ENCODE peak calls at places on chromosomes 3 and 15, in nine cellular contexts. One of them, this sample, is unnamed.
A peak's percentile ranks its signal among the peaks of the same experiment; 100 is the strongest.

GRCh38 chr15:74333093-74333492 is 34.4 kb downstream of the CYP11A1 start:
- DNase-seq in A549: no peak
- DNase-seq in fibroblast of mammary gland: no peak
- DNase-seq in CD4-positive, alpha-beta T cell: no peak
- DNase-seq in Panc1: no peak
- DNase-seq in right lobe of liver: peak; percentile 29
- DNase-seq in GM12865: no peak
- DNase-seq in RWPE1: no peak
- DNase-seq in ascending aorta: no peak
- DNase-seq in this sample: no peak

GRCh38 chr15:70156781-70157261 is 59.1 kb upstream of the TLE3 start:
- DNase-seq in A549: no peak
- DNase-seq in fibroblast of mammary gland: peak; percentile 85
- DNase-seq in CD4-positive, alpha-beta T cell: no peak
- DNase-seq in Panc1: no peak
- DNase-seq in right lobe of liver: no peak
- DNase-seq in GM12865: no peak
- DNase-seq in RWPE1: peak; percentile 21
- DNase-seq in ascending aorta: no peak
- DNase-seq in this sample: no peak

GRCh38 chr3:106305882-106306445 is 437.2 kb upstream of the CBLB start:
- DNase-seq in A549: no peak
- DNase-seq in fibroblast of mammary gland: peak; percentile 6
- DNase-seq in CD4-positive, alpha-beta T cell: no peak
- DNase-seq in Panc1: no peak
- DNase-seq in right lobe of liver: no peak
- DNase-seq in GM12865: no peak
- DNase-seq in RWPE1: no peak
- DNase-seq in ascending aorta: no peak
- DNase-seq in this sample: no peak

GRCh38 chr3:114205541-114205940 is 26.7 kb upstream of the DRD3 start:
- DNase-seq in A549: no peak
- DNase-seq in fibroblast of mammary gland: no peak
- DNase-seq in CD4-positive, alpha-beta T cell: no peak
- DNase-seq in Panc1: no peak
- DNase-seq in right lobe of liver: no peak
- DNase-seq in GM12865: no peak
- DNase-seq in RWPE1: no peak
- DNase-seq in ascending aorta: no peak
- DNase-seq in this sample: no peak

GRCh38 chr3:191901746-191902145 is 440.8 kb downstream of the PYDC2 start:
- DNase-seq in A549: no peak
- DNase-seq in fibroblast of mammary gland: no peak
- DNase-seq in CD4-positive, alpha-beta T cell: no peak
- DNase-seq in Panc1: no peak
- DNase-seq in right lobe of liver: no peak
- DNase-seq in GM12865: no peak
- DNase-seq in RWPE1: peak; percentile 16
- DNase-seq in ascending aorta: no peak
- DNase-seq in this sample: no peak

GRCh38 chr3:192467230-192468186 is 259.8 kb downstream of the FGF12 start:
- DNase-seq in A549: peak; percentile 36
- DNase-seq in fibroblast of mammary gland: peak; percentile 52
- DNase-seq in CD4-positive, alpha-beta T cell: peak; percentile 23
- DNase-seq in Panc1: peak; percentile 33
- DNase-seq in right lobe of liver: no peak
- DNase-seq in GM12865: peak; percentile 58
- DNase-seq in RWPE1: peak; percentile 43
- DNase-seq in ascending aorta: no peak
- DNase-seq in this sample: peak; percentile 54

GRCh38 chr3:24495334-24495994 is 814 bp upstream of the THRB start:
- DNase-seq in A549: peak; percentile 61
- DNase-seq in fibroblast of mammary gland: no peak
- DNase-seq in CD4-positive, alpha-beta T cell: no peak
- DNase-seq in Panc1: no peak
- DNase-seq in right lobe of liver: peak; percentile 74
- DNase-seq in GM12865: no peak
- DNase-seq in RWPE1: peak; percentile 67
- DNase-seq in ascending aorta: no peak
- DNase-seq in this sample: peak; percentile 25

GRCh38 chr3:105904683-105905320 is 36.0 kb upstream of the CBLB start:
- DNase-seq in A549: no peak
- DNase-seq in fibroblast of mammary gland: peak; percentile 50
- DNase-seq in CD4-positive, alpha-beta T cell: no peak
- DNase-seq in Panc1: no peak
- DNase-seq in right lobe of liver: no peak
- DNase-seq in GM12865: no peak
- DNase-seq in RWPE1: no peak
- DNase-seq in ascending aorta: no peak
- DNase-seq in this sample: no peak

GRCh38 chr3:13107661-13108060 is 34.4 kb upstream of the IQSEC1 start:
- DNase-seq in A549: no peak
- DNase-seq in fibroblast of mammary gland: no peak
- DNase-seq in CD4-positive, alpha-beta T cell: no peak
- DNase-seq in Panc1: no peak
- DNase-seq in right lobe of liver: peak; percentile 46
- DNase-seq in GM12865: no peak
- DNase-seq in RWPE1: no peak
- DNase-seq in ascending aorta: no peak
- DNase-seq in this sample: no peak
- TF ChIP-seq CTCF in A549: no peak
- TF ChIP-seq CTCF in fibroblast of mammary gland: no peak
- TF ChIP-seq CTCF in CD4-positive, alpha-beta T cell: no peak
- TF ChIP-seq CTCF in Panc1: peak; percentile 58
- TF ChIP-seq CTCF in right lobe of liver: no peak
- TF ChIP-seq CTCF in GM12865: no peak
- TF ChIP-seq CTCF in RWPE1: no peak
- TF ChIP-seq CTCF in ascending aorta: no peak
- TF ChIP-seq CTCF in this sample: no peak

GRCh38 chr3:121598564-121598963 is 5.4 kb downstream of the FBXO40 start:
- DNase-seq in A549: no peak
- DNase-seq in fibroblast of mammary gland: no peak
- DNase-seq in CD4-positive, alpha-beta T cell: no peak
- DNase-seq in Panc1: no peak
- DNase-seq in right lobe of liver: no peak
- DNase-seq in GM12865: no peak
- DNase-seq in RWPE1: no peak
- DNase-seq in ascending aorta: no peak
- DNase-seq in this sample: no peak

GRCh38 chr3:121592856-121593702 is at the start of gene FBXO40:
- DNase-seq in A549: no peak
- DNase-seq in fibroblast of mammary gland: no peak
- DNase-seq in CD4-positive, alpha-beta T cell: no peak
- DNase-seq in Panc1: no peak
- DNase-seq in right lobe of liver: peak; percentile 76
- DNase-seq in GM12865: peak; percentile 58
- DNase-seq in RWPE1: no peak
- DNase-seq in ascending aorta: no peak
- DNase-seq in this sample: no peak

GRCh38 chr3:121594850-121595249 is 1.7 kb downstream of the FBXO40 start:
- DNase-seq in A549: no peak
- DNase-seq in fibroblast of mammary gland: no peak
- DNase-seq in CD4-positive, alpha-beta T cell: no peak
- DNase-seq in Panc1: no peak
- DNase-seq in right lobe of liver: no peak
- DNase-seq in GM12865: no peak
- DNase-seq in RWPE1: no peak
- DNase-seq in ascending aorta: no peak
- DNase-seq in this sample: no peak

GRCh38 chr3:121601212-121601812 is 8.1 kb downstream of the FBXO40 start:
- DNase-seq in A549: no peak
- DNase-seq in fibroblast of mammary gland: no peak
- DNase-seq in CD4-positive, alpha-beta T cell: no peak
- DNase-seq in Panc1: no peak
- DNase-seq in right lobe of liver: no peak
- DNase-seq in GM12865: no peak
- DNase-seq in RWPE1: no peak
- DNase-seq in ascending aorta: no peak
- DNase-seq in this sample: no peak

DNA sequence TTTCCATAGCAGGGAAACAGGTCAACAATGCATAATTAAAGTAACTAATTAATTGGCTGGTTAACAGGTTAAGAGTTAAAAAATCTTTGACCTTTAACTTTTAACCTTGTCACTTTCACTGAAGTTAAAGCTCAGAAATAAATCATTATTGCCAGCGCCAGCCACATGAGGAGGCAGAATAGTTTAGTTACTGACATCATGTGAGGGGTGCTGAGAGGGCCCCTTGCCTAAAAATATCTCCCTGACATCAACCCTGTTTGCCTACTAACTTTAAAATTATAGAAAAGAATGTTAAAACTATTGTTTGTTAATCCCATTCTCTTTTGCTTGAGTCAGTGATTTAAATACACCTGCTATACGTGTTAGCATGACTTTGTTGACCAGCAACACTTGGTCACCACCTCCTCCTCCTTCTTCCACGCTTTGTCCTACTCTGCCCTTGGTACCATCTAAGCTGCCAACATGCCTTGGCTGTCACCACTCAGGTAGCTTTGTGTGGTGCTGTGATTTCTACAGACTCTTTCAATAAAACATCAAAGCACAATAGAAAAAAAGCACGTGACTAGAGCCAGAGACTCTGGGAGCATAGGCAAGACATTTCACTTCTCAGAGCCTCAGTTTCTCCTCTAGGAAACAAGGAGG is 2.7 kb downstream of the FBXO40 start:
- DNase-seq in A549: no peak
- DNase-seq in fibroblast of mammary gland: no peak
- DNase-seq in CD4-positive, alpha-beta T cell: no peak
- DNase-seq in Panc1: no peak
- DNase-seq in right lobe of liver: no peak
- DNase-seq in GM12865: no peak
- DNase-seq in RWPE1: no peak
- DNase-seq in ascending aorta: no peak
- DNase-seq in this sample: no peak
- TF ChIP-seq CTCF in A549: no peak
- TF ChIP-seq CTCF in fibroblast of mammary gland: no peak
- TF ChIP-seq CTCF in CD4-positive, alpha-beta T cell: no peak
- TF ChIP-seq CTCF in Panc1: no peak
- TF ChIP-seq CTCF in right lobe of liver: no peak
- TF ChIP-seq CTCF in GM12865: no peak
- TF ChIP-seq CTCF in RWPE1: no peak
- TF ChIP-seq CTCF in ascending aorta: no peak
- TF ChIP-seq CTCF in this sample: no peak

GRCh38 chr3:74631341-74631740 is 16.9 kb upstream of the CNTN3 start:
- DNase-seq in A549: no peak
- DNase-seq in fibroblast of mammary gland: no peak
- DNase-seq in CD4-positive, alpha-beta T cell: no peak
- DNase-seq in Panc1: no peak
- DNase-seq in right lobe of liver: no peak
- DNase-seq in GM12865: no peak
- DNase-seq in RWPE1: no peak
- DNase-seq in ascending aorta: no peak
- DNase-seq in this sample: no peak

GRCh38 chr3:74633021-74633420 is 18.6 kb upstream of the CNTN3 start:
- DNase-seq in A549: no peak
- DNase-seq in fibroblast of mammary gland: peak; percentile 59
- DNase-seq in CD4-positive, alpha-beta T cell: no peak
- DNase-seq in Panc1: no peak
- DNase-seq in right lobe of liver: no peak
- DNase-seq in GM12865: no peak
- DNase-seq in RWPE1: no peak
- DNase-seq in ascending aorta: no peak
- DNase-seq in this sample: no peak

GRCh38 chr3:74631771-74632170 is 17.3 kb upstream of the CNTN3 start:
- DNase-seq in A549: no peak
- DNase-seq in fibroblast of mammary gland: no peak
- DNase-seq in CD4-positive, alpha-beta T cell: no peak
- DNase-seq in Panc1: no peak
- DNase-seq in right lobe of liver: no peak
- DNase-seq in GM12865: no peak
- DNase-seq in RWPE1: no peak
- DNase-seq in ascending aorta: no peak
- DNase-seq in this sample: no peak

GRCh38 chr3:74630602-74631001 is 16.1 kb upstream of the CNTN3 start:
- DNase-seq in A549: no peak
- DNase-seq in fibroblast of mammary gland: peak; percentile 65
- DNase-seq in CD4-positive, alpha-beta T cell: no peak
- DNase-seq in Panc1: no peak
- DNase-seq in right lobe of liver: no peak
- DNase-seq in GM12865: no peak
- DNase-seq in RWPE1: no peak
- DNase-seq in ascending aorta: no peak
- DNase-seq in this sample: no peak
- TF ChIP-seq CTCF in A549: no peak
- TF ChIP-seq CTCF in fibroblast of mammary gland: peak; percentile 58
- TF ChIP-seq CTCF in CD4-positive, alpha-beta T cell: no peak
- TF ChIP-seq CTCF in Panc1: no peak
- TF ChIP-seq CTCF in right lobe of liver: peak; percentile 48
- TF ChIP-seq CTCF in GM12865: no peak
- TF ChIP-seq CTCF in RWPE1: no peak
- TF ChIP-seq CTCF in ascending aorta: peak; percentile 69
- TF ChIP-seq CTCF in this sample: peak; percentile 45

GRCh38 chr15:83445653-83446052 is 1.5 kb upstream of the SH3GL3 start:
- DNase-seq in A549: no peak
- DNase-seq in fibroblast of mammary gland: no peak
- DNase-seq in CD4-positive, alpha-beta T cell: no peak
- DNase-seq in Panc1: no peak
- DNase-seq in right lobe of liver: no peak
- DNase-seq in GM12865: no peak
- DNase-seq in RWPE1: no peak
- DNase-seq in ascending aorta: no peak
- DNase-seq in this sample: no peak

GRCh38 chr15:83446417-83446816 is 724 bp upstream of the SH3GL3 start:
- DNase-seq in A549: no peak
- DNase-seq in fibroblast of mammary gland: no peak
- DNase-seq in CD4-positive, alpha-beta T cell: no peak
- DNase-seq in Panc1: no peak
- DNase-seq in right lobe of liver: no peak
- DNase-seq in GM12865: no peak
- DNase-seq in RWPE1: no peak
- DNase-seq in ascending aorta: no peak
- DNase-seq in this sample: no peak

GRCh38 chr15:83444936-83445335 is 2.2 kb upstream of the SH3GL3 start:
- DNase-seq in A549: no peak
- DNase-seq in fibroblast of mammary gland: no peak
- DNase-seq in CD4-positive, alpha-beta T cell: no peak
- DNase-seq in Panc1: no peak
- DNase-seq in right lobe of liver: no peak
- DNase-seq in GM12865: no peak
- DNase-seq in RWPE1: no peak
- DNase-seq in ascending aorta: no peak
- DNase-seq in this sample: no peak

GRCh38 chr15:83449250-83449671 is 2.1 kb downstream of the SH3GL3 start:
- DNase-seq in A549: no peak
- DNase-seq in fibroblast of mammary gland: no peak
- DNase-seq in CD4-positive, alpha-beta T cell: no peak
- DNase-seq in Panc1: no peak
- DNase-seq in right lobe of liver: no peak
- DNase-seq in GM12865: no peak
- DNase-seq in RWPE1: no peak
- DNase-seq in ascending aorta: no peak
- DNase-seq in this sample: no peak

DNA sequence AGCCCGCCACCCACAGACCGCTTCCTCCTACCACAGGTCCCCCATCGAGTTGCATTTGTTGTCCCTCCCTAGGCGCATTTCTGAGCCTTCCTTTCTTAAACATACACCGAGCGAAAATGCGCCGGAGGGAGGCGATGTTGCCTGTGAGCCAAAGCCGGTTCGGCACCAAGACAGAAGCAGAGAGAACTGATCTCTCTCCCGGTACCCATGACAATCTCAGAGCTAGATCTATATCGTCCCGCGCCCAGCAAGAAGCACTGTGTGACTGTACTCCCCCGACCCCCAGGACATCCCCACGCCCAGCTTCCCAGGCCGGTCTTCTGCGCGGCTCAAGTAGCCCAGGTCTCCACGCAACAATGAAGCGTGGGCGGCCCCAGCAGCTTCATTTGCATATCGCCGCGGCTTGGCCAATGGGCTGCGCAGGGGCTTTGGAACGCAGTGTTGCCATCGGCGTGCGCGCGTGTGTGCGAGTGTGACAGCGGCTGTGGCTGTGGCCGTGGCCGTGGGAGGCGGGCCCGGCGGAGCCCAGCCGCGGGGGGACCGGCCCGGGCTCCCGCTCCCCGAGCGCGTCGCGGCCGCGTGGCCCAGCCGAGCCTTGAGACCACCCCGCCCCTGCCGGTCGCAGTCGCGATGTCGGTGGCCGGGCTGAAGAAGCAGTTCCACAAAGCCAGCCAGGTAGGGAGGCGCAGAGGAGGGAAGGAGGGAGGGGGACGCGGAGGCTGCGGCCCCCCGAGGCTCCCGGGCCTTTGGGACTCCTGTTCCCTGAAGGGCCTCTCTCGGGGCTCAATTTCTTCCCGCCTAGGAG is at the start of gene SH3GL3:
- DNase-seq in A549: peak; percentile 73
- DNase-seq in fibroblast of mammary gland: peak; percentile 61
- DNase-seq in CD4-positive, alpha-beta T cell: peak; percentile 13
- DNase-seq in Panc1: no peak
- DNase-seq in right lobe of liver: peak; percentile 69
- DNase-seq in GM12865: peak; percentile 19
- DNase-seq in RWPE1: peak; percentile 77
- DNase-seq in ascending aorta: peak; percentile 47
- DNase-seq in this sample: peak; percentile 76
- TF ChIP-seq CTCF in A549: peak; percentile 55
- TF ChIP-seq CTCF in fibroblast of mammary gland: peak; percentile 43
- TF ChIP-seq CTCF in CD4-positive, alpha-beta T cell: no peak
- TF ChIP-seq CTCF in Panc1: no peak
- TF ChIP-seq CTCF in right lobe of liver: no peak
- TF ChIP-seq CTCF in GM12865: no peak
- TF ChIP-seq CTCF in RWPE1: peak; percentile 83
- TF ChIP-seq CTCF in ascending aorta: peak; percentile 47
- TF ChIP-seq CTCF in this sample: peak; percentile 62

This sample was measured in neural crest cell.